ENCODE peak calls at places on chromosomes 7 and 10, in seven cellular contexts. One of them, this sample, is unnamed.

GRCh38 chr10:6516277-6516676 is 63.8 kb downstream of the PRKCQ start:
- DNase-seq in NCI-H226: no peak
- DNase-seq in MG63: no peak
- DNase-seq in AG20443: no peak
- DNase-seq in lung microvascular endothelial cell: no peak
- DNase-seq in NCI-H1105 treated with DMSO at 0.1 percent for 48 hours: no peak
- DNase-seq in T-helper 9 cell: no peak
- DNase-seq in this sample: no peak

GRCh38 chr10:60382946-60383681 is 6.6 kb downstream of the ANK3 start:
- DNase-seq in NCI-H1105 treated with DMSO at 0.1 percent for 48 hours: peak; percentile 12
- DNase-seq in lung microvascular endothelial cell: no peak
- DNase-seq in NCI-H226: peak; percentile 61
- DNase-seq in T-helper 9 cell: no peak
- DNase-seq in MG63: no peak
- DNase-seq in AG20443: no peak
- DNase-seq in this sample: no peak

GRCh38 chr10:99449023-99449422 is 18.6 kb upstream of the GOT1 start:
- DNase-seq in AG20443: no peak
- DNase-seq in NCI-H1105 treated with DMSO at 0.1 percent for 48 hours: no peak
- DNase-seq in NCI-H226: no peak
- DNase-seq in T-helper 9 cell: no peak
- DNase-seq in lung microvascular endothelial cell: no peak
- DNase-seq in MG63: no peak
- DNase-seq in this sample: peak; percentile 26

GRCh38 chr10:91123246-91123645 is 97.2 kb upstream of the PCGF5 start:
- DNase-seq in T-helper 9 cell: no peak
- DNase-seq in lung microvascular endothelial cell: no peak
- DNase-seq in AG20443: no peak
- DNase-seq in MG63: no peak
- DNase-seq in NCI-H1105 treated with DMSO at 0.1 percent for 48 hours: no peak
- DNase-seq in NCI-H226: no peak
- DNase-seq in this sample: no peak

GRCh38 chr10:28661035-28661434 is 16.3 kb upstream of the BAMBI start:
- DNase-seq in lung microvascular endothelial cell: no peak
- DNase-seq in NCI-H226: peak; percentile 68
- DNase-seq in AG20443: peak; percentile 93
- DNase-seq in MG63: peak; percentile 59
- DNase-seq in T-helper 9 cell: no peak
- DNase-seq in NCI-H1105 treated with DMSO at 0.1 percent for 48 hours: no peak
- DNase-seq in this sample: no peak

GRCh38 chr7:135180122-135180521 is 9.6 kb upstream of the CYREN start:
- DNase-seq in lung microvascular endothelial cell: no peak
- DNase-seq in NCI-H1105 treated with DMSO at 0.1 percent for 48 hours: no peak
- DNase-seq in MG63: no peak
- DNase-seq in T-helper 9 cell: no peak
- DNase-seq in AG20443: no peak
- DNase-seq in NCI-H226: no peak
- DNase-seq in this sample: no peak

GRCh38 chr10:34723746-34724145 is 91.3 kb downstream of the PARD3 start:
- DNase-seq in MG63: no peak
- DNase-seq in AG20443: peak; percentile 70
- DNase-seq in T-helper 9 cell: no peak
- DNase-seq in lung microvascular endothelial cell: peak; percentile 88
- DNase-seq in NCI-H226: peak; percentile 31
- DNase-seq in NCI-H1105 treated with DMSO at 0.1 percent for 48 hours: no peak
- DNase-seq in this sample: no peak

GRCh38 chr10:77587424-77587806 is 50.2 kb downstream of the KCNMA1 start:
- DNase-seq in AG20443: no peak
- DNase-seq in lung microvascular endothelial cell: no peak
- DNase-seq in NCI-H226: no peak
- DNase-seq in MG63: no peak
- DNase-seq in NCI-H1105 treated with DMSO at 0.1 percent for 48 hours: no peak
- DNase-seq in T-helper 9 cell: no peak
- DNase-seq in this sample: no peak

GRCh38 chr7:76513817-76514799 is 3.8 kb downstream of the UPK3B start:
- DNase-seq in NCI-H1105 treated with DMSO at 0.1 percent for 48 hours: no peak
- DNase-seq in NCI-H226: no peak
- DNase-seq in AG20443: peak; percentile 2
- DNase-seq in T-helper 9 cell: no peak
- DNase-seq in MG63: no peak
- DNase-seq in lung microvascular endothelial cell: no peak
- DNase-seq in this sample: no peak

GRCh38 chr7:134632937-134633540 is 13.6 kb upstream of the BPGM start:
- DNase-seq in AG20443: peak; percentile 63
- DNase-seq in NCI-H1105 treated with DMSO at 0.1 percent for 48 hours: peak; percentile 31
- DNase-seq in NCI-H226: no peak
- DNase-seq in lung microvascular endothelial cell: peak; percentile 78
- DNase-seq in T-helper 9 cell: no peak
- DNase-seq in MG63: no peak
- DNase-seq in this sample: peak; percentile 76

GRCh38 chr10:101224060-101224909 is 5.0 kb downstream of the LBX1 start:
- DNase-seq in MG63: no peak
- DNase-seq in T-helper 9 cell: no peak
- DNase-seq in lung microvascular endothelial cell: no peak
- DNase-seq in NCI-H1105 treated with DMSO at 0.1 percent for 48 hours: no peak
- DNase-seq in NCI-H226: no peak
- DNase-seq in AG20443: no peak
- DNase-seq in this sample: no peak